ENCODE peak calls at places on chromosomes 5 and 9, in nine cellular contexts. One of them, this sample, is unnamed.

GRCh38 chr5:105688227-105688807 is 1982.4 kb downstream of the EFNA5 start:
- DNase-seq in SK-N-SH: peak; percentile 0
- DNase-seq in neural progenitor cell: peak; percentile 15
- DNase-seq in HCT116: no peak
- DNase-seq in MM.1S: no peak
- DNase-seq in hepatocyte: no peak
- DNase-seq in PC-3: no peak
- DNase-seq in GM23338: peak; percentile 27
- DNase-seq in GM23248: no peak
- DNase-seq in this sample: no peak

GRCh38 chr5:151128817-151129216 is 28.8 kb downstream of the ANXA6 start:
- DNase-seq in SK-N-SH: no peak
- DNase-seq in neural progenitor cell: no peak
- DNase-seq in HCT116: no peak
- DNase-seq in MM.1S: no peak
- DNase-seq in hepatocyte: no peak
- DNase-seq in PC-3: no peak
- DNase-seq in GM23338: no peak
- DNase-seq in GM23248: no peak
- DNase-seq in this sample: no peak

GRCh38 chr9:124392855-124393460 is 22.3 kb downstream of the PSMB7 start:
- DNase-seq in SK-N-SH: peak; percentile 77
- DNase-seq in neural progenitor cell: peak; percentile 74
- DNase-seq in HCT116: peak; percentile 39
- DNase-seq in MM.1S: no peak
- DNase-seq in hepatocyte: no peak
- DNase-seq in PC-3: peak; percentile 95
- DNase-seq in GM23338: peak; percentile 74
- DNase-seq in GM23248: peak; percentile 96
- DNase-seq in this sample: peak; percentile 18

GRCh38 chr9:114805670-114806551 is at the start of gene TNFSF15:
- DNase-seq in SK-N-SH: no peak
- DNase-seq in neural progenitor cell: peak; percentile 18
- DNase-seq in HCT116: no peak
- DNase-seq in MM.1S: peak; percentile 93
- DNase-seq in hepatocyte: peak; percentile 74
- DNase-seq in PC-3: peak; percentile 43
- DNase-seq in GM23338: peak; percentile 50
- DNase-seq in GM23248: no peak
- DNase-seq in this sample: peak; percentile 50

GRCh38 chr5:150672237-150672883 is 11.3 kb downstream of the MYOZ3 start:
- DNase-seq in SK-N-SH: peak; percentile 83
- DNase-seq in neural progenitor cell: peak; percentile 65
- DNase-seq in HCT116: no peak
- DNase-seq in MM.1S: no peak
- DNase-seq in hepatocyte: peak; percentile 56
- DNase-seq in PC-3: peak; percentile 24
- DNase-seq in GM23338: peak; percentile 90
- DNase-seq in GM23248: peak; percentile 56
- DNase-seq in this sample: no peak

GRCh38 chr9:134049236-134049635 is 18.6 kb downstream of the BRD3 start:
- DNase-seq in SK-N-SH: no peak
- DNase-seq in neural progenitor cell: no peak
- DNase-seq in HCT116: no peak
- DNase-seq in MM.1S: no peak
- DNase-seq in hepatocyte: no peak
- DNase-seq in PC-3: no peak
- DNase-seq in GM23338: no peak
- DNase-seq in GM23248: no peak
- DNase-seq in this sample: no peak

GRCh38 chr5:38330207-38330606 is 71.8 kb downstream of the EGFLAM start:
- DNase-seq in SK-N-SH: no peak
- DNase-seq in neural progenitor cell: no peak
- DNase-seq in HCT116: no peak
- DNase-seq in MM.1S: no peak
- DNase-seq in hepatocyte: no peak
- DNase-seq in PC-3: no peak
- DNase-seq in GM23338: no peak
- DNase-seq in GM23248: peak; percentile 72
- DNase-seq in this sample: no peak

GRCh38 chr5:176549871-176550270 is 729 bp downstream of the CDHR2 start:
- DNase-seq in SK-N-SH: no peak
- DNase-seq in neural progenitor cell: no peak
- DNase-seq in HCT116: no peak
- DNase-seq in MM.1S: no peak
- DNase-seq in hepatocyte: no peak
- DNase-seq in PC-3: no peak
- DNase-seq in GM23338: no peak
- DNase-seq in GM23248: no peak
- DNase-seq in this sample: no peak

GRCh38 chr9:8651830-8652229 is 852.3 kb upstream of the DMAC1 start:
- DNase-seq in SK-N-SH: no peak
- DNase-seq in neural progenitor cell: no peak
- DNase-seq in HCT116: no peak
- DNase-seq in MM.1S: no peak
- DNase-seq in hepatocyte: no peak
- DNase-seq in PC-3: no peak
- DNase-seq in GM23338: no peak
- DNase-seq in GM23248: no peak
- DNase-seq in this sample: no peak

GRCh38 chr9:5876026-5876425 is 14.7 kb upstream of the MLANA start:
- DNase-seq in SK-N-SH: no peak
- DNase-seq in neural progenitor cell: no peak
- DNase-seq in HCT116: no peak
- DNase-seq in MM.1S: no peak
- DNase-seq in hepatocyte: no peak
- DNase-seq in PC-3: no peak
- DNase-seq in GM23338: no peak
- DNase-seq in GM23248: no peak
- DNase-seq in this sample: no peak

GRCh38 chr9:108838017-108838416 is 17.8 kb downstream of the ACTL7B start:
- DNase-seq in SK-N-SH: no peak
- DNase-seq in neural progenitor cell: no peak
- DNase-seq in HCT116: no peak
- DNase-seq in MM.1S: no peak
- DNase-seq in hepatocyte: no peak
- DNase-seq in PC-3: peak; percentile 93
- DNase-seq in GM23338: no peak
- DNase-seq in GM23248: peak; percentile 41
- DNase-seq in this sample: no peak

GRCh38 chr9:137761793-137762192 is 115.8 kb upstream of the CACNA1B start:
- DNase-seq in SK-N-SH: no peak
- DNase-seq in neural progenitor cell: no peak
- DNase-seq in HCT116: no peak
- DNase-seq in MM.1S: no peak
- DNase-seq in hepatocyte: no peak
- DNase-seq in PC-3: no peak
- DNase-seq in GM23338: no peak
- DNase-seq in GM23248: no peak
- DNase-seq in this sample: no peak

GRCh38 chr9:81588148-81588874 is 101.0 kb downstream of the TLE1 start:
- DNase-seq in SK-N-SH: no peak
- DNase-seq in neural progenitor cell: no peak
- DNase-seq in HCT116: no peak
- DNase-seq in MM.1S: no peak
- DNase-seq in hepatocyte: peak; percentile 80
- DNase-seq in PC-3: peak; percentile 82
- DNase-seq in GM23338: no peak
- DNase-seq in GM23248: peak; percentile 90
- DNase-seq in this sample: no peak

GRCh38 chr9:95857122-95857521 is 18.4 kb upstream of the ERCC6L2 start:
- DNase-seq in SK-N-SH: peak; percentile 53
- DNase-seq in neural progenitor cell: peak; percentile 13
- DNase-seq in HCT116: no peak
- DNase-seq in MM.1S: no peak
- DNase-seq in hepatocyte: peak; percentile 86
- DNase-seq in PC-3: peak; percentile 82
- DNase-seq in GM23338: peak; percentile 9
- DNase-seq in GM23248: peak; percentile 24
- DNase-seq in this sample: no peak

GRCh38 chr5:9098990-9099389 is 446.9 kb downstream of the SEMA5A start:
- DNase-seq in SK-N-SH: no peak
- DNase-seq in neural progenitor cell: no peak
- DNase-seq in HCT116: no peak
- DNase-seq in MM.1S: no peak
- DNase-seq in hepatocyte: no peak
- DNase-seq in PC-3: no peak
- DNase-seq in GM23338: no peak
- DNase-seq in GM23248: no peak
- DNase-seq in this sample: no peak

GRCh38 chr9:94693485-94694191 is 32.9 kb upstream of the AOPEP start:
- DNase-seq in SK-N-SH: peak; percentile 45
- DNase-seq in neural progenitor cell: no peak
- DNase-seq in HCT116: no peak
- DNase-seq in MM.1S: no peak
- DNase-seq in hepatocyte: no peak
- DNase-seq in PC-3: no peak
- DNase-seq in GM23338: no peak
- DNase-seq in GM23248: no peak
- DNase-seq in this sample: no peak
- TF ChIP-seq EZH2phosphoT487 in SK-N-SH: no peak
- TF ChIP-seq EZH2phosphoT487 in neural progenitor cell: no peak
- TF ChIP-seq EZH2phosphoT487 in HCT116: no peak
- TF ChIP-seq EZH2phosphoT487 in MM.1S: no peak
- TF ChIP-seq EZH2phosphoT487 in hepatocyte: no peak
- TF ChIP-seq EZH2phosphoT487 in PC-3: no peak
- TF ChIP-seq EZH2phosphoT487 in GM23338: no peak
- TF ChIP-seq EZH2phosphoT487 in GM23248: no peak
- TF ChIP-seq EZH2phosphoT487 in this sample: no peak

DNA sequence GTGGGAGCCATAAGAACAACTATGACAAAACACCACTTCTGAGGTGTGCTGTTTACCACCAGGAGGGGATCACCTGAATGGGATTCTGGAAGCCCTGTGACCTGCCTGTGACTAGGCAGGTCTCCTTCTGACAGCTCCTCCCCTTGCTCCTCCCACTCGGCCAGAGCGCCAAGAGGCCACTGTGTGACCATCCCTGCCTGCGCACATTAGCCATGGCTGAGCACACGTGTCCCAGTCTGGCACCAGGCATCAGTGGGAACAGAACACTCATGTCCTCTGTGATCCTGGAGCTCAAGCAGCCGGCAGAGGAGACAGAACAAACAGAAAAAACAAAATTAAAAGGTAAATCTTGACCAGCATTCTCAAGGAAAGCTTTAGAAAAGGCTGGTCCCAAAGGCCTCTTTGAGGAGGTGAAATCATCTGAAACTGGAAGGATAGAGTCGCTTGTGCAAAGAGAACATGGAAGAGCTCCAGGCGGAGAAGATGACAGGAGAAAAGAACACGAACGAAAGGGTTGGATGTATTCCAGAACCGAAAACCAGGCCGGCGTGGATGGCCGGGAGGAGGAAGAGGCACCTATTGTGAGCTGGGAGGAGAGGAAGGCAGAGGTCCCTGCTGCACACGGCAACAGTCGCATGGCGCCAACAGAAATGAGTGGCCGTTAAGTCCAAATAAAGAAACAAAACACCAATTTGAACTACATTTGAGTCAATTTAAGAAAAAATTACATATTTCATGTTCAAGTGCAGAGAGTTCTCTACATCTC is 5.1 kb downstream of the MED10 start:
- DNase-seq in SK-N-SH: no peak
- DNase-seq in neural progenitor cell: no peak
- DNase-seq in HCT116: no peak
- DNase-seq in MM.1S: no peak
- DNase-seq in hepatocyte: no peak
- DNase-seq in PC-3: no peak
- DNase-seq in GM23338: no peak
- DNase-seq in GM23248: no peak
- DNase-seq in this sample: no peak
- H4K20me1 ChIP-seq in SK-N-SH: peaks cover 17% of the 10 kb centered on the region
- H4K20me1 ChIP-seq in neural progenitor cell: peaks cover 16% of the 10 kb centered on the region
- H4K20me1 ChIP-seq in HCT116: peaks cover 3% of the 10 kb centered on the region
- H4K20me1 ChIP-seq in MM.1S: no peaks in the 10 kb centered on the region
- H4K20me1 ChIP-seq in hepatocyte: peaks cover 18% of the 10 kb centered on the region
- H4K20me1 ChIP-seq in PC-3: peaks cover 34% of the 10 kb centered on the region
- H4K20me1 ChIP-seq in GM23338: peaks cover 15% of the 10 kb centered on the region
- H4K20me1 ChIP-seq in GM23248: no peaks in the 10 kb centered on the region
- H4K20me1 ChIP-seq in this sample: peaks cover 13% of the 10 kb centered on the region

DNA sequence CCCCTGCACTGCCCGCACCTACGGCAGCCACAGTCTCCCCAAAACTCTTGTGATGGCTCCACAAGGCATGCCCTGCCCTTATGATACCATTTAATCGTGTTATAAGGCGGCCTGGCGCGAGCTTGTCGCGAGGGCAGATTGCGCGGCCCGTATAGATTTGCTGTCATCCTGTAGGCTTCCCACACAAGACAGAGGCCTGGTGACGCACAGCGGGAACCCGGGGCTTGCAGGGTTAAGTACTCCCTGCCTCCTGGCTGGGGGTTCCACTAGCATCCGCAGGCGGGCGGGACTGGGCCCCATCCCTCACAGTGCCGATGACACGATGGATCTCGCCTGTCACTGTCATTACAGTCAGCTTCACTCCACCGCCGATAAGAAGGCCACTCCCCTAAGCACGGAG is 364.9 kb upstream of the IRX2 start:
- DNase-seq in SK-N-SH: no peak
- DNase-seq in neural progenitor cell: no peak
- DNase-seq in HCT116: no peak
- DNase-seq in MM.1S: no peak
- DNase-seq in hepatocyte: no peak
- DNase-seq in PC-3: no peak
- DNase-seq in GM23338: no peak
- DNase-seq in GM23248: no peak
- DNase-seq in this sample: no peak
- H3K4me1 ChIP-seq in SK-N-SH: no peaks in the 10 kb centered on the region
- H3K4me1 ChIP-seq in neural progenitor cell: peaks cover 53% of the 10 kb centered on the region
- H3K4me1 ChIP-seq in HCT116: no peaks in the 10 kb centered on the region
- H3K4me1 ChIP-seq in MM.1S: no peaks in the 10 kb centered on the region
- H3K4me1 ChIP-seq in hepatocyte: peaks cover 5% of the 10 kb centered on the region
- H3K4me1 ChIP-seq in PC-3: no peaks in the 10 kb centered on the region
- H3K4me1 ChIP-seq in GM23338: peaks cover 63% of the 10 kb centered on the region
- H3K4me1 ChIP-seq in GM23248: no peaks in the 10 kb centered on the region
- H3K4me1 ChIP-seq in this sample: no peaks in the 10 kb centered on the region

GRCh38 chr9:93896093-93896492 is 59.1 kb downstream of the BARX1 start:
- DNase-seq in SK-N-SH: peak; percentile 21
- DNase-seq in neural progenitor cell: no peak
- DNase-seq in HCT116: no peak
- DNase-seq in MM.1S: no peak
- DNase-seq in hepatocyte: no peak
- DNase-seq in PC-3: no peak
- DNase-seq in GM23338: no peak
- DNase-seq in GM23248: no peak
- DNase-seq in this sample: no peak

GRCh38 chr9:93893194-93893593 is 62.0 kb downstream of the BARX1 start:
- DNase-seq in SK-N-SH: no peak
- DNase-seq in neural progenitor cell: no peak
- DNase-seq in HCT116: no peak
- DNase-seq in MM.1S: no peak
- DNase-seq in hepatocyte: no peak
- DNase-seq in PC-3: no peak
- DNase-seq in GM23338: no peak
- DNase-seq in GM23248: no peak
- DNase-seq in this sample: no peak

GRCh38 chr9:93893899-93894690 is 61.1 kb downstream of the BARX1 start:
- DNase-seq in SK-N-SH: peak; percentile 8
- DNase-seq in neural progenitor cell: no peak
- DNase-seq in HCT116: no peak
- DNase-seq in MM.1S: no peak
- DNase-seq in hepatocyte: peak; percentile 72
- DNase-seq in PC-3: no peak
- DNase-seq in GM23338: no peak
- DNase-seq in GM23248: no peak
- DNase-seq in this sample: no peak

GRCh38 chr9:93895535-93895934 is 59.6 kb downstream of the BARX1 start:
- DNase-seq in SK-N-SH: peak; percentile 50
- DNase-seq in neural progenitor cell: no peak
- DNase-seq in HCT116: no peak
- DNase-seq in MM.1S: no peak
- DNase-seq in hepatocyte: no peak
- DNase-seq in PC-3: no peak
- DNase-seq in GM23338: no peak
- DNase-seq in GM23248: no peak
- DNase-seq in this sample: no peak

GRCh38 chr9:93894691-93895079 is 60.5 kb downstream of the BARX1 start:
- DNase-seq in SK-N-SH: peak; percentile 8
- DNase-seq in neural progenitor cell: no peak
- DNase-seq in HCT116: no peak
- DNase-seq in MM.1S: no peak
- DNase-seq in hepatocyte: no peak
- DNase-seq in PC-3: no peak
- DNase-seq in GM23338: no peak
- DNase-seq in GM23248: no peak
- DNase-seq in this sample: no peak
- TF ChIP-seq EZH2phosphoT487 in SK-N-SH: no peak
- TF ChIP-seq EZH2phosphoT487 in neural progenitor cell: no peak
- TF ChIP-seq EZH2phosphoT487 in HCT116: no peak
- TF ChIP-seq EZH2phosphoT487 in MM.1S: no peak
- TF ChIP-seq EZH2phosphoT487 in hepatocyte: no peak
- TF ChIP-seq EZH2phosphoT487 in PC-3: no peak
- TF ChIP-seq EZH2phosphoT487 in GM23338: no peak
- TF ChIP-seq EZH2phosphoT487 in GM23248: no peak
- TF ChIP-seq EZH2phosphoT487 in this sample: no peak

This sample was measured in OCI-LY7.